ENCODE peak calls at places on chromosomes 7 and 10, in eight cellular contexts. K is psoas muscle, I is endothelial cell of umbilical vein, Q is cardiac muscle cell, Y is breast epithelium, O is fibroblast of the aortic adventitia, N is left ventricle myocardium inferior, X is right lobe of liver. M is an unnamed sample.

GRCh38 chr7:16428672-16429071 is 7.3 kb upstream of the CRPPA start:
- DNase-seq in K (no peak), I (no peak), Q (no peak), Y (no peak), O (peak), N (no peak), X (no peak), M (peak)

GRCh38 chr7:143435266-143435665 is 8.0 kb upstream of the TAS2R60 start:
- DNase-seq in K (no peak), I (no peak), Q (no peak), Y (no peak), O (peak), N (no peak), X (no peak), M (no peak)

GRCh38 chr7:110922906-110923305 is 168.0 kb upstream of the LRRN3 start:
- DNase-seq in K (no peak), I (peak), Q (no peak), Y (no peak), O (peak), N (no peak), X (no peak), M (peak)

GRCh38 chr7:46145412-46145811 is 224.3 kb upstream of the IGFBP3 start:
- DNase-seq in K (no peak), I (no peak), Q (peak), Y (peak), O (peak), N (no peak), X (no peak), M (peak)

GRCh38 chr7:81488210-81488609 is 281.6 kb downstream of the HGF start:
- DNase-seq in K (no peak), I (no peak), Q (no peak), Y (no peak), O (no peak), N (no peak), X (no peak), M (no peak)

GRCh38 chr10:121853950-121854349 is 73.9 kb downstream of the ATE1 start:
- DNase-seq in K (no peak), I (no peak), Q (no peak), Y (no peak), O (no peak), N (no peak), X (no peak), M (no peak)

GRCh38 chr10:127679642-127680255 is 57.2 kb upstream of the FOXI2 start:
- DNase-seq in K (no peak), I (no peak), Q (no peak), Y (no peak), O (no peak), N (no peak), X (no peak), M (no peak)

GRCh38 chr10:119333146-119333792 is 125.9 kb downstream of the GRK5 start:
- DNase-seq in K (no peak), I (peak), Q (no peak), Y (no peak), O (no peak), N (no peak), X (no peak), M (peak)

GRCh38 chr10:129272859-129273258 is 194.2 kb upstream of the MGMT start:
- DNase-seq in K (no peak), I (no peak), Q (no peak), Y (no peak), O (no peak), N (no peak), X (no peak), M (no peak)

GRCh38 chr7:2248984-2249694 is 7.1 kb downstream of the NUDT1 start:
- DNase-seq in K (peak), I (peak), Q (no peak), Y (peak), O (peak), N (peak), X (no peak), M (peak)

GRCh38 chr7:106984034-106984433 is 60.5 kb upstream of the PRKAR2B start:
- DNase-seq in K (no peak), I (no peak), Q (no peak), Y (no peak), O (no peak), N (no peak), X (no peak), M (no peak)

GRCh38 chr7:76354516-76354915 is 4.3 kb downstream of the YWHAG start:
- DNase-seq in K (no peak), I (no peak), Q (no peak), Y (no peak), O (no peak), N (no peak), X (no peak), M (no peak)

GRCh38 chr10:42997849-42998165 is 79.1 kb upstream of the RET start:
- DNase-seq in K (no peak), I (no peak), Q (no peak), Y (no peak), O (no peak), N (no peak), X (no peak), M (no peak)

GRCh38 chr10:106582291-106582690 is 582.2 kb downstream of the SORCS1 start:
- DNase-seq in K (no peak), I (no peak), Q (no peak), Y (no peak), O (peak), N (no peak), X (no peak), M (no peak)

GRCh38 chr10:71489077-71489476 is 92.4 kb downstream of the CDH23 start:
- DNase-seq in K (no peak), I (no peak), Q (no peak), Y (no peak), O (no peak), N (no peak), X (no peak), M (no peak)

GRCh38 chr7:9029671-9030070 is 596.3 kb downstream of the NXPH1 start:
- DNase-seq in K (no peak), I (no peak), Q (no peak), Y (no peak), O (no peak), N (no peak), X (no peak), M (no peak)

GRCh38 chr10:122657734-122658133 is 41.9 kb downstream of the C10orf120 start:
- DNase-seq in K (no peak), I (no peak), Q (no peak), Y (no peak), O (no peak), N (no peak), X (no peak), M (no peak)

GRCh38 chr7:18829518-18830252 is 287.8 kb downstream of the TWIST1 start:
- DNase-seq in K (no peak), I (no peak), Q (no peak), Y (no peak), O (peak), N (no peak), X (no peak), M (peak)

GRCh38 chr10:96417432-96417831 is 58.6 kb upstream of the OPALIN start:
- DNase-seq in K (no peak), I (no peak), Q (peak), Y (no peak), O (no peak), N (no peak), X (no peak), M (no peak)

GRCh38 chr10:82378146-82378545 is 503.2 kb downstream of the NRG3 start:
- DNase-seq in K (no peak), I (peak), Q (peak), Y (no peak), O (peak), N (no peak), X (no peak), M (peak)

GRCh38 chr10:19144206-19144605 is 95.6 kb downstream of the MALRD1 start:
- DNase-seq in K (no peak), I (no peak), Q (no peak), Y (no peak), O (no peak), N (no peak), X (no peak), M (no peak)

GRCh38 chr7:155998328-155998691 is 186.0 kb upstream of the SHH start:
- DNase-seq in K (no peak), I (no peak), Q (no peak), Y (no peak), O (no peak), N (no peak), X (no peak), M (no peak)

GRCh38 chr10:58797356-58797755 is 284.7 kb downstream of the BICC1 start:
- DNase-seq in K (no peak), I (no peak), Q (no peak), Y (no peak), O (no peak), N (no peak), X (no peak), M (peak)

GRCh38 chr7:102468416-102469350 is 3.9 kb downstream of the LRWD1 start:
- DNase-seq in K (peak), I (no peak), Q (no peak), Y (no peak), O (no peak), N (no peak), X (peak), M (no peak)

GRCh38 chr7:54664235-54665228 is 94.5 kb downstream of the SEC61G start:
- DNase-seq in K (peak), I (peak), Q (peak), Y (no peak), O (peak), N (peak), X (peak), M (peak)

GRCh38 chr10:107576746-107577145 is 412.2 kb upstream of the SORCS1 start:
- DNase-seq in K (no peak), I (no peak), Q (peak), Y (no peak), O (no peak), N (no peak), X (peak), M (no peak)

GRCh38 chr10:114179148-114179547 is at the start of gene TDRD1:
- DNase-seq in K (peak), I (no peak), Q (no peak), Y (no peak), O (no peak), N (no peak), X (no peak), M (no peak)

GRCh38 chr10:3619276-3619675 is 165.7 kb downstream of the KLF6 start:
- DNase-seq in K (no peak), I (no peak), Q (no peak), Y (no peak), O (no peak), N (no peak), X (no peak), M (no peak)

GRCh38 chr7:118250860-118251494 is 26.5 kb downstream of the ANKRD7 start:
- DNase-seq in K (no peak), I (no peak), Q (no peak), Y (no peak), O (peak), N (no peak), X (no peak), M (no peak)

GRCh38 chr7:82204694-82205093 is 238.9 kb downstream of the CACNA2D1 start:
- DNase-seq in K (peak), I (no peak), Q (no peak), Y (no peak), O (peak), N (peak), X (no peak), M (peak)

GRCh38 chr10:103925591-103925990 is 7.6 kb upstream of the STN1 start:
- DNase-seq in K (no peak), I (no peak), Q (no peak), Y (no peak), O (no peak), N (no peak), X (no peak), M (no peak)
- H3K4me3 ChIP-seq in K (no peak), I (no peak), Q (no peak), Y (no peak), O (no peak), N (no peak), X (no peak), M (no peak)

DNA sequence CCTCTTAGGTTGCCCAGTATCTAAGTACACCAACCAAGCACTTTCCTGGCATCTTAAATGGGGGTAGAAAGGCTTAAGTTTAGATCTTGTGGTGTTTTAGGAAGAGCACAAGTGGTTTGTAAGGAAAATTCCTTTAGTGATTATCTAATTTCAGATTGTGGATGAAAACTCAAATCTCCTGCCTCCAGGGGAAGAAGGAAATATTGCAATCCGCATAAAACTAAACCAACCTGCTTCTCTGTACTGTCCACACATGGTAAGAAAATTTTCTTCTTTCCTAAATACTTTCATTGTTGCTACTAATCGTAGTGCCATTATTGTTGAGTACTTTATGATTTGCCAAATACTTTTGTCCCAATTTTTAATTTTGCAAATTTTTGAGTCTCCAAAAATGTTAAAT is 31.1 kb downstream of the ACSM6 start:
- DNase-seq in K (no peak), I (no peak), Q (no peak), Y (no peak), O (no peak), N (no peak), X (no peak), M (no peak)
- TF ChIP-seq CTCF in K (no peak), I (no peak), Q (no peak), Y (no peak), O (no peak), N (no peak), X (no peak), M (no peak)

GRCh38 chr7:4670791-4671190 is 11.3 kb upstream of the FOXK1 start:
- DNase-seq in K (no peak), I (no peak), Q (no peak), Y (no peak), O (no peak), N (no peak), X (no peak), M (no peak)
- H3K4me3 ChIP-seq in K (no peak), I (no peak), Q (no peak), Y (no peak), O (no peak), N (no peak), X (no peak), M (no peak)

GRCh38 chr10:59905066-59905734 is 1.2 kb downstream of the CCDC6 start:
- DNase-seq in K (peak), I (peak), Q (peak), Y (peak), O (peak), N (no peak), X (peak), M (peak)
- TF ChIP-seq CTCF in K (no peak), I (no peak), Q (no peak), Y (no peak), O (no peak), N (no peak), X (no peak), M (no peak)

DNA sequence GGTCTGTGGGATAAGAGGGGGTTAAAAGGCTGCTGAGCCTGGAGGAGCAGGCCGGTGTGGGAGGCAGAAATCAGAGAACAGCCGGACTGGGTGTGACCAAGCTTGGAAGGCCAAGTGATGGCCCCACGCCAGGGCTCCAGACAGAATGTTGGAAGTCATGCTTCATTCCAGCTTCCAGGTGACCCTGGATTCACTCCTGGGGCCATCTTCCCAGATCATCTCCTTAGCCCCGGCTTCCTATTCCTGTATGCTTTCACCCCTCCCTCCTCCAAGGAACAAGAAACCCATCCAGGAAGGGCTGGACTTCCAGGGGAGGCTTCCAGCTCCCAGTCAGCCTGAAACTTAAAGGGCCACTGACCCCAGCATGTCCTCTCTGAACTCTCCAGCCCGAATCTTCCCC is 1.0 kb downstream of the INMT start:
- DNase-seq in K (peak), I (no peak), Q (no peak), Y (no peak), O (peak), N (peak), X (no peak), M (peak)
- H3K4me3 ChIP-seq in K (peak), I (no peak), Q (no peak), Y (peak), O (peak), N (peak), X (peak), M (peak)

GRCh38 chr10:69839696-69840345 is 38.1 kb downstream of the COL13A1 start:
- DNase-seq in K (no peak), I (no peak), Q (peak), Y (peak), O (no peak), N (no peak), X (no peak), M (peak)
- TF ChIP-seq CTCF in K (no peak), I (no peak), Q (no peak), Y (no peak), O (no peak), N (no peak), X (no peak), M (no peak)

GRCh38 chr10:28991738-28992270 is 297.1 kb upstream of the LYZL1 start:
- DNase-seq in K (no peak), I (peak), Q (peak), Y (no peak), O (peak), N (peak), X (peak), M (peak)
- H3K4me3 ChIP-seq in K (no peak), I (no peak), Q (no peak), Y (no peak), O (no peak), N (no peak), X (no peak), M (no peak)

DNA sequence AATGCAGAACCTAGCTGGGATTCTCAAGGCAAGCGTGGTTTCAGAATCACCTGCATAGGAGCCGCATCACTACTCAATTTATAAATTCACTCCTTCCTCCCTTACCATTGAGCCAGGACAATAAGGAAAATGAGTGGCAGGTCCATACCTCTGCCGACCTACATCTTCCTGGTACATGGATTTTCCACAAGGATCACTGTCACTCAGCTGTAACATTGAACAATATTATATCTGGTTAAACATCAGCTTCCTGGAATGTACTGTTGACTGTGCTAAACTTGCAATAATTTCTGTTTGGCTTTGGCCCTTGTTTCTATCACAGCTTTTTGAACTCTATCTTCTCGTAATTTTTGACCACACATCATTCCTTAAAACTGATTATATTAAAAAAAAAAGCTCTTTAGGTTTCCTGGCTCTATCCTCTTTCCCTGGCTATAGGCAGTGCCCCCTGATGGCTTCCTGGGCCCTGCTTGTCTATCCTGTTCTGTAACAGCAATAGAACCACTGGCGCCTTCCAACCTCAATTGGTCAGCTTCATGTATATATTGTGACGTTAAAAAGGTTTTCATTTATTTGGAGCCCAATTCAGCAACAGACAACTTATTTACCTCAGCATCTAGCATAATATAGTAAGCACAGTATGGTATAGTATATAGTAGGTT is 59.2 kb downstream of the RNLS start:
- DNase-seq in K (no peak), I (no peak), Q (no peak), Y (no peak), O (no peak), N (no peak), X (no peak), M (no peak)
- TF ChIP-seq CTCF in K (no peak), I (no peak), Q (no peak), Y (no peak), O (no peak), N (no peak), X (no peak), M (no peak)

GRCh38 chr10:29618341-29619171 is 16.2 kb downstream of the SVIL start:
- DNase-seq in K (peak), I (no peak), Q (no peak), Y (peak), O (peak), N (peak), X (peak), M (peak)
- H3K4me3 ChIP-seq in K (peak), I (no peak), Q (no peak), Y (no peak), O (no peak), N (peak), X (no peak), M (no peak)

DNA sequence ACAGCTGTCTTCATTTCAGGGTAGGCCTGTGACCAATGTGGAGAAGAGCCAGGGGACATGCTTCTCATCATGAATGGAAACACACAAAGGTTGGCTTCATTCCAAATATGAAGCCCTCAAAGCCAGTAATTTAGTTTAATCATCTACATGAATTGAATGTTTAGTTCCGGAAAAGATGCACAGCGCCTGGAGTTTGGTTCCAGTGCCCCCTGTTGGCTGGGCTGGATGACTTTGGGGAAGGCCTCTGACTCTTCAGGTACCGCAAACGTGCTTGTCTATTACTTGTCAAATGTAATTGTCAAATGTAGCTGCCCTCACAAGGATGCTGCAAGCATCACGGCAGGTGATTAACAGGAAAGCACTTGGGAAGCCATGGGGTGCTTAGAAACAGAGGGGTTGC is 130.7 kb downstream of the ADRA2A start:
- DNase-seq in K (no peak), I (no peak), Q (no peak), Y (no peak), O (no peak), N (no peak), X (no peak), M (no peak)
- TF ChIP-seq CTCF in K (peak), I (no peak), Q (no peak), Y (peak), O (no peak), N (peak), X (peak), M (no peak)

M was measured in fibroblast of villous mesenchyme.